ENCODE peak calls at places on chromosomes 1 and 21, in five cellular contexts. X is GM12892, L is GM12878, Q is HepG2, Y is H1. V is an unnamed sample.

GRCh38 chr1:33903210-33903589 is 39.3 kb downstream of the HMGB4 start:
- DNase-seq in L (peak), X (no peak), Q (no peak), Y (no peak), V (no peak)

GRCh38 chr1:13583964-13584791 is 546 bp downstream of the PDPN start:
- DNase-seq in X (no peak), L (no peak), Q (no peak), Y (peak), V (no peak)

GRCh38 chr1:14055442-14056225 is 355.6 kb downstream of the PRDM2 start:
- DNase-seq in Q (no peak), X (no peak), L (no peak), Y (no peak), V (no peak)

GRCh38 chr1:187038789-187039188 is 210.0 kb downstream of the PLA2G4A start:
- DNase-seq in Q (no peak), L (no peak), Y (no peak), X (no peak), V (no peak)

GRCh38 chr1:233327938-233328660 is 575 bp downstream of the MAP3K21 start:
- DNase-seq in Q (no peak), X (peak), L (no peak), Y (peak), V (peak)

GRCh38 chr1:12539320-12539704 is 78.7 kb downstream of the DHRS3 start:
- DNase-seq in Q (no peak), X (no peak), L (no peak), Y (no peak), V (no peak)

GRCh38 chr1:97806996-97807395 is 113.8 kb downstream of the DPYD start:
- DNase-seq in Q (no peak), Y (no peak), X (no peak), L (no peak), V (no peak)

GRCh38 chr1:41436281-41437010 is 48.0 kb downstream of the EDN2 start:
- DNase-seq in L (no peak), Y (no peak), Q (no peak), X (no peak), V (no peak)

GRCh38 chr21:22342855-22343254 is 1344.6 kb downstream of the NCAM2 start:
- DNase-seq in L (no peak), X (no peak), Y (no peak), Q (no peak), V (no peak)

GRCh38 chr1:25544819-25545218 is 1.4 kb downstream of the LDLRAP1 start:
- DNase-seq in L (no peak), Q (no peak), X (no peak), Y (no peak), V (no peak)

GRCh38 chr1:153533689-153534201 is 2.0 kb downstream of the S100A6 start:
- DNase-seq in Q (peak), Y (no peak), L (no peak), X (no peak), V (no peak)

GRCh38 chr1:153536618-153537375 is 1.0 kb upstream of the S100A6 start:
- DNase-seq in X (no peak), Y (no peak), Q (no peak), L (no peak), V (no peak)

GRCh38 chr1:153534226-153534932 is 1.4 kb downstream of the S100A6 start:
- DNase-seq in Q (no peak), Y (no peak), X (no peak), L (no peak), V (no peak)

GRCh38 chr1:153535664-153536585 is at the start of gene S100A6:
- DNase-seq in L (no peak), X (no peak), Q (peak), Y (no peak), V (no peak)

GRCh38 chr1:153534933-153535663 is 693 bp downstream of the S100A6 start:
- DNase-seq in Q (no peak), Y (no peak), X (no peak), L (no peak), V (no peak)
- TF ChIP-seq POLR2A in Q (no peak), Y (no peak), X (no peak), L (no peak), V (no peak)

GRCh38 chr1:226954337-226954736 is 14.2 kb downstream of the COQ8A start:
- DNase-seq in Y (no peak), Q (no peak), X (no peak), L (no peak), V (no peak)
- TF ChIP-seq TAF1 in Y (no peak), Q (no peak), X (no peak), L (no peak), V (no peak)

DNA sequence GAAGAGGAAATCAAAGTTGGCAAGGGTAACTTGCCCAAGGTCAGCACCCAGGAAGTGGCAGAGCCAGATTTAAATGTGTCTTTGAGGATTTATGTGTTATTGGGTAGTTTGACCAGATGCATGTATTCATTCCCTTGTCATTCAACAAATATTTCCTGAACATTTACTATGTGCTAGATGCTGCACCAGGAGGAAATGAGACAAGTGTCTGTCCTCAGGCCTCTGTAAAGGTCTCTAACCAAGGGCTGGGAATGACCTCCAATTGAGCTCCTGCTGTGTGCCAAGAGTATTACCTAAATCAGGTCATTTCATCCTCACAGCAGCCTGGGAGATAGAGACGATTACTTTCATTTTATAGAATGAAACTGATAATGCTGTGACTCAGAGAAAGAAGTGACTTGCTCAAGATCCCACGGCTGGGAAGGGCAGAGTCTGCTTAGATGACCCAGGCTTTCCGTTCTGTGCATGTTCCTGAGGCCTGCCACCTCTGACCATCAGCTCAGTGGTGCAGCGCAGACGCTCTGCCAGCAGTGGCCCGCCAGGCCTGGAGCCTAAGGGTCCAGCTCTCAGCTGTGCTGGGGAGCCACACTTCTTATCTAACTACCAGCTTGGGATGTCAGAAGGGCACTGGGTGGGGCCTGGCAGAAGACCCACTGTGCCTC is 3.5 kb upstream of the TTC22 start:
- DNase-seq in Q (no peak), X (no peak), L (no peak), Y (no peak), V (no peak)
- TF ChIP-seq POLR2AphosphoS5 in Q (no peak), X (no peak), L (no peak), Y (no peak), V (no peak)

DNA sequence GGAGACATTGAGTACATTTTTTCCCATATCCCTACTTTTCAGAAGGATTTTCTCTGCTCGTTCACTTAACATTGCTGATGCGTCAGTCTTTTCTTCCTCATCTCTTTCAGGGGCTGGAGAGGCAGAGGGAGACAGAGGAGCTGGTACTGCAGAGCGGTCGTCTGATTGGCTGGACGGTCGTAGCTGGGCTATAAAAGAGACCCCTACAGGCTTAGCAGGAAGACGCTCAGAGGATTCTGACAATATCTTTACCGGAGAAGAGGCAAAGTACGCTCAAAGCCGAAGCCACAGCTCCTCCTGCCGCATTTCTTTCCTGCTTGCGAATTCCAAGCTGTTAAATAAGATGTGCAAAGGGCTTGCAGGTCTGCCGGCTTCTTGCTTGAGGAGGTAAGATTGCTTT is at the start of gene RGS4:
- DNase-seq in Q (peak), X (no peak), L (no peak), Y (peak), V (no peak)
- TF ChIP-seq POLR2A in Q (no peak), X (no peak), L (no peak), Y (no peak), V (no peak)

GRCh38 chr1:85134583-85135455 is 66.0 kb downstream of the SYDE2 start:
- DNase-seq in L (no peak), Q (peak), X (no peak), Y (no peak), V (no peak)
- TF ChIP-seq TAF1 in L (no peak), Q (no peak), X (no peak), Y (no peak), V (no peak)

GRCh38 chr1:234589854-234590620 is 19.9 kb downstream of the IRF2BP2 start:
- DNase-seq in L (no peak), Q (no peak), X (no peak), Y (no peak), V (no peak)
- TF ChIP-seq POLR2AphosphoS5 in L (no peak), Q (no peak), X (no peak), Y (no peak), V (no peak)